ENCODE peak calls at places on chromosomes 16 and 17, in eight cellular contexts. Z is IMR-90; L is tibial artery; M is dorsolateral prefrontal cortex; B is thoracic aorta; F is CD8-positive, alpha-beta T cell; O is HL-60; I is PC-3. V is an unnamed sample.

GRCh38 chr16:88747588-88748301 is 37.3 kb downstream of the PIEZO1 start:
- DNase-seq in Z (no peak), L (no peak), M (no peak), B (no peak), F (peak), O (peak), I (peak), V (no peak)

GRCh38 chr16:79839450-79839849 is 238.9 kb upstream of the MAF start:
- DNase-seq in Z (no peak), L (no peak), M (no peak), B (no peak), F (no peak), O (no peak), I (no peak), V (no peak)

GRCh38 chr17:42361781-42362186 is 26.5 kb downstream of the STAT3 start:
- DNase-seq in Z (no peak), L (no peak), M (no peak), B (no peak), F (peak), O (no peak), I (no peak), V (no peak)

GRCh38 chr17:15966183-15966878 is 21.4 kb downstream of the ADORA2B start:
- DNase-seq in Z (peak), L (no peak), M (no peak), B (no peak), F (no peak), O (no peak), I (peak), V (peak)

GRCh38 chr17:27807567-27808470 is 7.5 kb upstream of the NOS2 start:
- DNase-seq in Z (no peak), L (no peak), M (no peak), B (no peak), F (peak), O (no peak), I (no peak), V (no peak)

GRCh38 chr17:79192503-79193500 is 118.2 kb downstream of the ENGASE start:
- DNase-seq in Z (peak), L (no peak), M (no peak), B (no peak), F (peak), O (no peak), I (peak), V (no peak)

GRCh38 chr17:80320496-80320895 is 59.8 kb downstream of the RNF213 start:
- DNase-seq in Z (no peak), L (no peak), M (no peak), B (no peak), F (no peak), O (no peak), I (no peak), V (no peak)

GRCh38 chr17:7852262-7852670 is 2.6 kb upstream of the TMEM88 start:
- DNase-seq in Z (no peak), L (no peak), M (no peak), B (no peak), F (no peak), O (no peak), I (no peak), V (no peak)

GRCh38 chr16:31401436-31401835 is 8.3 kb downstream of the ITGAD start:
- DNase-seq in Z (no peak), L (no peak), M (no peak), B (no peak), F (no peak), O (no peak), I (no peak), V (no peak)

GRCh38 chr17:61955621-61956020 is 27.8 kb upstream of the INTS2 start:
- DNase-seq in Z (no peak), L (no peak), M (no peak), B (no peak), F (no peak), O (no peak), I (no peak), V (no peak)

GRCh38 chr16:57485091-57485915 is 990 bp downstream of the DOK4 start:
- DNase-seq in Z (no peak), L (no peak), M (peak), B (no peak), F (no peak), O (no peak), I (no peak), V (no peak)

DNA sequence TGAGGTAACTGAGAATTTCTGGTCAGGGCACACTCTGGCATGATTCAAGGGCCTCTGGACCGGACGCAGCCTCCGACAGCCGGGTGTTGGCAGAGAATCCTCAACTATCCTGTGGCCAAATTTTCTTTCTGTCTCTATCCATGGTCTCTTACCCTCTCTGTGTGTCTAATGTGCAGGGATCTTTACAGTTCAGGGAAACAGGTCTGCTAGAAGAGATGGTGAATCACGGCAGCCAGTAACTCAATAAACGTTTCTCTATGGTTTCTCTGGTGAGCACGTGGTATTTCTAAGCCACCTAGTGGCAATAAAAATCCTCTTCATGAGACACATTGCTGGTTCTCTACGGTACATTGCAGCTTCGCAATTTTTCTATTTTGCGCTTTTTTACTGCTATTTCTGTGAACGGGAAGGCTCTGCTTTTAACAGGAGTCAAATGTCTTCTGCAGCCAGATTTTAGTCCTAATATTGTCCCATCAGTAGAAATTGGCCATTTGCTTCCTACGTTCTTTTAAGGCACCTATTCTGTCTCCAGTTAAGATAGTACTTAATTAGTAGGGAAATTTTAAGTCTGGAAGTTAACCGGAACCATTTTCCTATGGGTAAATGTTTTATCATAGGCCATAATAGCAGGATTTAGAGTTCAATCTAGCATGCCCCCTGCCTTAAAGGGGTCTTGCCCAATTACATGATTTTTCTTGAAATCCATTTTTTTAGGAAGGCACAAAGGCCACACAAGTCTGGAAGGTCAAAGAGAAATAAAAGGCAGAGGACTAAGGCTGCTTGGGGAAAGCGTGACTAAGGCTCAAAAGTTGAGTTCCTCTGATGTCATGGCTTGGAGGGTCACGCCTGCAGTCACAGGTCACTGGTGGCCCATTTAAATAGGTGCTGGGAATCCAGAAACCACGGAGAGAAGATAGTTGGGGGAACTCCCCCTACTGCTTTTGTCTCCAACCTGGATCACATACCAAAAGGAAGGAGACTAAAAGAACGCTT is 31.5 kb downstream of the QPRT start:
- DNase-seq in Z (peak), L (no peak), M (no peak), B (no peak), F (peak), O (no peak), I (peak), V (no peak)
- H3K4me3 ChIP-seq in Z (no peak), L (no peak), M (peak), B (peak), F (no peak), O (no peak), I (no peak), V (peak)

GRCh38 chr17:65697661-65698060 is 136.2 kb upstream of the AXIN2 start:
- DNase-seq in Z (no peak), L (no peak), M (no peak), B (no peak), F (no peak), O (no peak), I (peak), V (no peak)
- H3K27ac ChIP-seq in Z (no peak), L (no peak), M (no peak), B (no peak), F (no peak), O (no peak), I (peak), V (no peak)

GRCh38 chr17:2070241-2071023 is 15.5 kb downstream of the HIC1 start:
- DNase-seq in Z (no peak), L (no peak), M (no peak), B (no peak), F (no peak), O (no peak), I (no peak), V (no peak)
- H3K4me3 ChIP-seq in Z (no peak), L (no peak), M (no peak), B (no peak), F (no peak), O (no peak), I (no peak), V (no peak)

GRCh38 chr16:23521965-23522364 is 11.7 kb upstream of the GGA2 start:
- DNase-seq in Z (no peak), L (no peak), M (no peak), B (no peak), F (no peak), O (no peak), I (no peak), V (no peak)
- H3K27ac ChIP-seq in Z (no peak), L (no peak), M (no peak), B (no peak), F (no peak), O (peak), I (no peak), V (no peak)

GRCh38 chr16:27405546-27406451 is 3.8 kb downstream of the IL21R start:
- DNase-seq in Z (peak), L (no peak), M (no peak), B (no peak), F (peak), O (no peak), I (no peak), V (no peak)
- H3K4me3 ChIP-seq in Z (no peak), L (no peak), M (no peak), B (no peak), F (peak), O (no peak), I (no peak), V (no peak)

GRCh38 chr16:12788758-12789157 is 14.9 kb downstream of the CPPED1 start:
- DNase-seq in Z (no peak), L (no peak), M (no peak), B (no peak), F (no peak), O (no peak), I (no peak), V (no peak)
- H3K27ac ChIP-seq in Z (no peak), L (no peak), M (no peak), B (no peak), F (no peak), O (no peak), I (no peak), V (no peak)

GRCh38 chr17:29621751-29622194 is 939 bp downstream of the CORO6 start:
- DNase-seq in Z (no peak), L (no peak), M (no peak), B (no peak), F (no peak), O (no peak), I (no peak), V (no peak)
- H3K4me3 ChIP-seq in Z (peak), L (peak), M (peak), B (peak), F (no peak), O (no peak), I (peak), V (no peak)